ENCODE peak calls at places on chromosomes 6 and 20, in seven cellular contexts. One of them, this sample, is unnamed.

GRCh38 chr6:57315851-57316250 is 1.6 kb upstream of the PRIM2 start:
- DNase-seq in fibroblast of the aortic adventitia: no peak
- DNase-seq in smooth muscle cell of the brain vasculature: no peak
- DNase-seq in stimulated activated CD4-positive, alpha-beta T cell treated with anti-CD3 and anti-CD28 coated beads, Interleukin-4, amount 100 ng/mL, for 48 hours: no peak
- DNase-seq in H7: no peak
- DNase-seq in effector CD4-positive, alpha-beta T cell: no peak
- DNase-seq in pancreas: no peak
- DNase-seq in this sample: no peak

GRCh38 chr6:29553268-29554057 is 6.1 kb downstream of the UBD start:
- DNase-seq in fibroblast of the aortic adventitia: peak; percentile 46
- DNase-seq in smooth muscle cell of the brain vasculature: no peak
- DNase-seq in stimulated activated CD4-positive, alpha-beta T cell treated with anti-CD3 and anti-CD28 coated beads, Interleukin-4, amount 100 ng/mL, for 48 hours: no peak
- DNase-seq in H7: peak; percentile 88
- DNase-seq in effector CD4-positive, alpha-beta T cell: no peak
- DNase-seq in pancreas: peak; percentile 78
- DNase-seq in this sample: peak; percentile 11

GRCh38 chr20:44961024-44961866 is 1.0 kb upstream of the TOMM34 start:
- DNase-seq in fibroblast of the aortic adventitia: peak; percentile 8
- DNase-seq in smooth muscle cell of the brain vasculature: no peak
- DNase-seq in stimulated activated CD4-positive, alpha-beta T cell treated with anti-CD3 and anti-CD28 coated beads, Interleukin-4, amount 100 ng/mL, for 48 hours: no peak
- DNase-seq in H7: peak; percentile 52
- DNase-seq in effector CD4-positive, alpha-beta T cell: no peak
- DNase-seq in pancreas: no peak
- DNase-seq in this sample: peak; percentile 35

GRCh38 chr6:121733216-121733615 is 297.8 kb downstream of the GJA1 start:
- DNase-seq in fibroblast of the aortic adventitia: peak; percentile 31
- DNase-seq in smooth muscle cell of the brain vasculature: no peak
- DNase-seq in stimulated activated CD4-positive, alpha-beta T cell treated with anti-CD3 and anti-CD28 coated beads, Interleukin-4, amount 100 ng/mL, for 48 hours: no peak
- DNase-seq in H7: no peak
- DNase-seq in effector CD4-positive, alpha-beta T cell: no peak
- DNase-seq in pancreas: no peak
- DNase-seq in this sample: no peak

GRCh38 chr6:143241110-143241509 is 180.4 kb downstream of the AIG1 start:
- DNase-seq in fibroblast of the aortic adventitia: peak; percentile 56
- DNase-seq in smooth muscle cell of the brain vasculature: no peak
- DNase-seq in stimulated activated CD4-positive, alpha-beta T cell treated with anti-CD3 and anti-CD28 coated beads, Interleukin-4, amount 100 ng/mL, for 48 hours: no peak
- DNase-seq in H7: no peak
- DNase-seq in effector CD4-positive, alpha-beta T cell: no peak
- DNase-seq in pancreas: no peak
- DNase-seq in this sample: no peak

GRCh38 chr6:71510856-71511255 is 222.2 kb downstream of the OGFRL1 start:
- DNase-seq in fibroblast of the aortic adventitia: no peak
- DNase-seq in smooth muscle cell of the brain vasculature: no peak
- DNase-seq in stimulated activated CD4-positive, alpha-beta T cell treated with anti-CD3 and anti-CD28 coated beads, Interleukin-4, amount 100 ng/mL, for 48 hours: no peak
- DNase-seq in H7: no peak
- DNase-seq in effector CD4-positive, alpha-beta T cell: no peak
- DNase-seq in pancreas: no peak
- DNase-seq in this sample: no peak

GRCh38 chr6:37265876-37266275 is 7.9 kb upstream of the TMEM217 start:
- DNase-seq in fibroblast of the aortic adventitia: no peak
- DNase-seq in smooth muscle cell of the brain vasculature: no peak
- DNase-seq in stimulated activated CD4-positive, alpha-beta T cell treated with anti-CD3 and anti-CD28 coated beads, Interleukin-4, amount 100 ng/mL, for 48 hours: no peak
- DNase-seq in H7: no peak
- DNase-seq in effector CD4-positive, alpha-beta T cell: no peak
- DNase-seq in pancreas: no peak
- DNase-seq in this sample: no peak

GRCh38 chr6:15086273-15087158 is 159.4 kb upstream of the JARID2 start:
- DNase-seq in fibroblast of the aortic adventitia: no peak
- DNase-seq in smooth muscle cell of the brain vasculature: no peak
- DNase-seq in stimulated activated CD4-positive, alpha-beta T cell treated with anti-CD3 and anti-CD28 coated beads, Interleukin-4, amount 100 ng/mL, for 48 hours: no peak
- DNase-seq in H7: no peak
- DNase-seq in effector CD4-positive, alpha-beta T cell: no peak
- DNase-seq in pancreas: no peak
- DNase-seq in this sample: no peak